ENCODE peak calls at places on chromosomes 11 and 22, in seven cellular contexts. One of them, this sample, is unnamed.

GRCh38 chr11:86124251-86125233 is 55.7 kb upstream of the PICALM start:
- DNase-seq in GM12878: no peak
- DNase-seq in SK-N-SH: no peak
- DNase-seq in HepG2: peak
- DNase-seq in GM12891: no peak
- DNase-seq in K562: no peak
- DNase-seq in H1: no peak
- DNase-seq in this sample: no peak

GRCh38 chr11:130141561-130142341 is 17.8 kb upstream of the ST14 start:
- DNase-seq in GM12891: no peak
- DNase-seq in SK-N-SH: no peak
- DNase-seq in H1: no peak
- DNase-seq in HepG2: no peak
- DNase-seq in GM12878: no peak
- DNase-seq in K562: no peak
- DNase-seq in this sample: no peak

GRCh38 chr22:39170825-39171622 is 18.5 kb upstream of the CBX7 start:
- DNase-seq in SK-N-SH: peak
- DNase-seq in GM12891: peak
- DNase-seq in H1: peak
- DNase-seq in K562: peak
- DNase-seq in HepG2: peak
- DNase-seq in GM12878: peak
- DNase-seq in this sample: peak

GRCh38 chr11:10500263-10500601 is 40.8 kb downstream of the RNF141 start:
- DNase-seq in GM12878: no peak
- DNase-seq in K562: no peak
- DNase-seq in SK-N-SH: no peak
- DNase-seq in HepG2: no peak
- DNase-seq in H1: no peak
- DNase-seq in GM12891: no peak
- DNase-seq in this sample: no peak

GRCh38 chr11:128575174-128575955 is 12.0 kb downstream of the ETS1 start:
- DNase-seq in K562: no peak
- DNase-seq in GM12891: no peak
- DNase-seq in GM12878: no peak
- DNase-seq in SK-N-SH: no peak
- DNase-seq in H1: no peak
- DNase-seq in HepG2: no peak
- DNase-seq in this sample: no peak

GRCh38 chr11:15941206-15941770 is 415.1 kb downstream of the SOX6 start:
- DNase-seq in K562: peak
- DNase-seq in GM12878: no peak
- DNase-seq in GM12891: peak
- DNase-seq in SK-N-SH: peak
- DNase-seq in H1: peak
- DNase-seq in HepG2: no peak
- DNase-seq in this sample: peak

GRCh38 chr11:73359930-73360742 is 16.1 kb upstream of the RELT start:
- DNase-seq in H1: peak
- DNase-seq in GM12891: peak
- DNase-seq in GM12878: no peak
- DNase-seq in SK-N-SH: peak
- DNase-seq in K562: peak
- DNase-seq in HepG2: peak
- DNase-seq in this sample: no peak

GRCh38 chr11:122367809-122368231 is 251.8 kb upstream of the BLID start:
- DNase-seq in H1: no peak
- DNase-seq in HepG2: peak
- DNase-seq in GM12891: no peak
- DNase-seq in K562: no peak
- DNase-seq in SK-N-SH: no peak
- DNase-seq in GM12878: no peak
- DNase-seq in this sample: no peak

GRCh38 chr22:31178859-31179258 is 18.9 kb downstream of the RNF185 start:
- DNase-seq in HepG2: no peak
- DNase-seq in GM12878: no peak
- DNase-seq in H1: no peak
- DNase-seq in SK-N-SH: no peak
- DNase-seq in GM12891: no peak
- DNase-seq in K562: no peak
- DNase-seq in this sample: no peak

GRCh38 chr11:8833568-8834275 is 77.3 kb upstream of the AKIP1 start:
- DNase-seq in SK-N-SH: no peak
- DNase-seq in GM12878: no peak
- DNase-seq in HepG2: no peak
- DNase-seq in K562: no peak
- DNase-seq in H1: no peak
- DNase-seq in GM12891: no peak
- DNase-seq in this sample: no peak

GRCh38 chr22:32830957-32831356 is 29.5 kb downstream of the TIMP3 start:
- DNase-seq in GM12891: no peak
- DNase-seq in HepG2: no peak
- DNase-seq in SK-N-SH: no peak
- DNase-seq in GM12878: no peak
- DNase-seq in K562: no peak
- DNase-seq in H1: no peak
- DNase-seq in this sample: no peak

GRCh38 chr11:116687458-116688201 is 85.2 kb downstream of the BUD13 start:
- DNase-seq in SK-N-SH: peak
- DNase-seq in HepG2: peak
- DNase-seq in K562: no peak
- DNase-seq in GM12878: no peak
- DNase-seq in H1: peak
- DNase-seq in GM12891: no peak
- DNase-seq in this sample: no peak

GRCh38 chr11:13206086-13206640 is 71.4 kb upstream of the BMAL1 start:
- DNase-seq in HepG2: no peak
- DNase-seq in SK-N-SH: no peak
- DNase-seq in H1: no peak
- DNase-seq in GM12891: no peak
- DNase-seq in GM12878: no peak
- DNase-seq in K562: no peak
- DNase-seq in this sample: no peak

GRCh38 chr11:104609297-104609696 is 289.0 kb downstream of the CASP12 start:
- DNase-seq in GM12878: no peak
- DNase-seq in H1: no peak
- DNase-seq in GM12891: peak
- DNase-seq in SK-N-SH: peak
- DNase-seq in HepG2: peak
- DNase-seq in K562: no peak
- DNase-seq in this sample: no peak

GRCh38 chr11:1052133-1053011 is 15.9 kb upstream of the MUC6 start:
- DNase-seq in GM12878: no peak
- DNase-seq in K562: no peak
- DNase-seq in HepG2: no peak
- DNase-seq in H1: no peak
- DNase-seq in GM12891: no peak
- DNase-seq in SK-N-SH: peak
- DNase-seq in this sample: no peak

GRCh38 chr22:47036936-47037485 is 274.6 kb downstream of the TBC1D22A start:
- DNase-seq in H1: no peak
- DNase-seq in SK-N-SH: no peak
- DNase-seq in GM12891: no peak
- DNase-seq in K562: no peak
- DNase-seq in HepG2: no peak
- DNase-seq in GM12878: no peak
- DNase-seq in this sample: no peak

GRCh38 chr11:64406221-64406946 is 47.4 kb downstream of the RPS6KA4 start:
- DNase-seq in GM12878: no peak
- DNase-seq in SK-N-SH: peak
- DNase-seq in HepG2: no peak
- DNase-seq in H1: no peak
- DNase-seq in K562: no peak
- DNase-seq in GM12891: no peak
- DNase-seq in this sample: no peak

GRCh38 chr11:100687032-100687629 is at the start of gene ARHGAP42:
- DNase-seq in GM12878: no peak
- DNase-seq in K562: peak
- DNase-seq in GM12891: peak
- DNase-seq in SK-N-SH: peak
- DNase-seq in HepG2: peak
- DNase-seq in H1: peak
- DNase-seq in this sample: peak

GRCh38 chr22:47408409-47408808 is 646.0 kb downstream of the TBC1D22A start:
- DNase-seq in GM12891: no peak
- DNase-seq in SK-N-SH: no peak
- DNase-seq in K562: no peak
- DNase-seq in HepG2: no peak
- DNase-seq in GM12878: no peak
- DNase-seq in H1: no peak
- DNase-seq in this sample: no peak

GRCh38 chr11:36500315-36500721 is 9.8 kb downstream of the TRAF6 start:
- DNase-seq in GM12878: no peak
- DNase-seq in H1: no peak
- DNase-seq in SK-N-SH: no peak
- DNase-seq in GM12891: peak
- DNase-seq in HepG2: no peak
- DNase-seq in K562: no peak
- DNase-seq in this sample: no peak

GRCh38 chr22:37182101-37182948 is 5.7 kb downstream of the C1QTNF6 start:
- DNase-seq in K562: peak
- DNase-seq in GM12878: no peak
- DNase-seq in GM12891: no peak
- DNase-seq in SK-N-SH: no peak
- DNase-seq in HepG2: no peak
- DNase-seq in H1: no peak
- DNase-seq in this sample: peak

GRCh38 chr11:12235945-12236743 is 125.8 kb downstream of the MICAL2 start:
- DNase-seq in GM12891: peak
- DNase-seq in HepG2: peak
- DNase-seq in SK-N-SH: peak
- DNase-seq in H1: no peak
- DNase-seq in GM12878: peak
- DNase-seq in K562: peak
- DNase-seq in this sample: no peak

GRCh38 chr11:120057595-120058581 is 80.0 kb downstream of the TRIM29 start:
- DNase-seq in SK-N-SH: no peak
- DNase-seq in H1: peak
- DNase-seq in GM12891: no peak
- DNase-seq in HepG2: peak
- DNase-seq in GM12878: no peak
- DNase-seq in K562: no peak
- DNase-seq in this sample: no peak

GRCh38 chr22:22366478-22366988 is 121.9 kb downstream of the VPREB1 start:
- DNase-seq in HepG2: no peak
- DNase-seq in SK-N-SH: no peak
- DNase-seq in GM12891: no peak
- DNase-seq in H1: no peak
- DNase-seq in K562: no peak
- DNase-seq in GM12878: no peak
- DNase-seq in this sample: no peak

GRCh38 chr11:130858215-130858614 is 58.1 kb downstream of the SNX19 start:
- DNase-seq in GM12878: no peak
- DNase-seq in HepG2: no peak
- DNase-seq in SK-N-SH: peak
- DNase-seq in GM12891: no peak
- DNase-seq in H1: no peak
- DNase-seq in K562: peak
- DNase-seq in this sample: no peak

GRCh38 chr11:59666969-59667368 is 1.9 kb downstream of the PATL1 start:
- DNase-seq in GM12891: no peak
- DNase-seq in HepG2: no peak
- DNase-seq in H1: no peak
- DNase-seq in SK-N-SH: no peak
- DNase-seq in K562: no peak
- DNase-seq in GM12878: no peak
- DNase-seq in this sample: no peak

GRCh38 chr11:85187992-85188391 is 439.2 kb downstream of the DLG2 start:
- DNase-seq in HepG2: peak
- DNase-seq in GM12891: no peak
- DNase-seq in SK-N-SH: no peak
- DNase-seq in GM12878: no peak
- DNase-seq in K562: no peak
- DNase-seq in H1: no peak
- DNase-seq in this sample: no peak

GRCh38 chr11:68583047-68583446 is 101.3 kb upstream of the GAL start:
- DNase-seq in GM12891: no peak
- DNase-seq in K562: no peak
- DNase-seq in GM12878: no peak
- DNase-seq in H1: no peak
- DNase-seq in SK-N-SH: no peak
- DNase-seq in HepG2: no peak
- DNase-seq in this sample: no peak

GRCh38 chr11:25566298-25567200 is 765.4 kb upstream of the ANO3 start:
- DNase-seq in GM12891: no peak
- DNase-seq in H1: no peak
- DNase-seq in SK-N-SH: no peak
- DNase-seq in GM12878: no peak
- DNase-seq in HepG2: no peak
- DNase-seq in K562: no peak
- DNase-seq in this sample: no peak

GRCh38 chr11:70381872-70382842 is 16.2 kb upstream of the CTTN start:
- DNase-seq in GM12878: no peak
- DNase-seq in GM12891: no peak
- DNase-seq in HepG2: no peak
- DNase-seq in K562: peak
- DNase-seq in SK-N-SH: no peak
- DNase-seq in H1: no peak
- DNase-seq in this sample: no peak

GRCh38 chr22:28029201-28029948 is 110.3 kb upstream of the PITPNB start:
- DNase-seq in GM12891: no peak
- DNase-seq in K562: no peak
- DNase-seq in HepG2: no peak
- DNase-seq in H1: peak
- DNase-seq in SK-N-SH: peak
- DNase-seq in GM12878: no peak
- DNase-seq in this sample: no peak
- TF ChIP-seq POLR2AphosphoS5 in GM12891: no peak
- TF ChIP-seq POLR2AphosphoS5 in K562: no peak
- TF ChIP-seq POLR2AphosphoS5 in HepG2: no peak
- TF ChIP-seq POLR2AphosphoS5 in H1: no peak
- TF ChIP-seq POLR2AphosphoS5 in SK-N-SH: no peak
- TF ChIP-seq POLR2AphosphoS5 in GM12878: no peak
- TF ChIP-seq POLR2AphosphoS5 in this sample: no peak

GRCh38 chr11:35364101-35364780 is 55.1 kb downstream of the SLC1A2 start:
- DNase-seq in H1: no peak
- DNase-seq in GM12891: no peak
- DNase-seq in SK-N-SH: no peak
- DNase-seq in K562: no peak
- DNase-seq in HepG2: no peak
- DNase-seq in GM12878: no peak
- DNase-seq in this sample: no peak
- TF ChIP-seq TAF1 in H1: no peak
- TF ChIP-seq TAF1 in GM12891: no peak
- TF ChIP-seq TAF1 in SK-N-SH: no peak
- TF ChIP-seq TAF1 in K562: no peak
- TF ChIP-seq TAF1 in HepG2: no peak
- TF ChIP-seq TAF1 in GM12878: no peak
- TF ChIP-seq TAF1 in this sample: no peak

GRCh38 chr11:47269002-47269828 is 718 bp upstream of the MADD start:
- DNase-seq in GM12891: peak
- DNase-seq in K562: peak
- DNase-seq in H1: peak
- DNase-seq in GM12878: no peak
- DNase-seq in SK-N-SH: peak
- DNase-seq in HepG2: peak
- DNase-seq in this sample: peak
- TF ChIP-seq POLR2AphosphoS5 in GM12891: no peak
- TF ChIP-seq POLR2AphosphoS5 in K562: peak
- TF ChIP-seq POLR2AphosphoS5 in H1: peak
- TF ChIP-seq POLR2AphosphoS5 in GM12878: no peak
- TF ChIP-seq POLR2AphosphoS5 in SK-N-SH: no peak
- TF ChIP-seq POLR2AphosphoS5 in HepG2: peak
- TF ChIP-seq POLR2AphosphoS5 in this sample: peak

GRCh38 chr11:62879554-62879953 is 1.1 kb upstream of the SLC3A2 start:
- DNase-seq in GM12878: no peak
- DNase-seq in K562: no peak
- DNase-seq in HepG2: no peak
- DNase-seq in H1: no peak
- DNase-seq in SK-N-SH: no peak
- DNase-seq in GM12891: no peak
- DNase-seq in this sample: no peak
- TF ChIP-seq TAF1 in GM12878: no peak
- TF ChIP-seq TAF1 in K562: no peak
- TF ChIP-seq TAF1 in HepG2: no peak
- TF ChIP-seq TAF1 in H1: no peak
- TF ChIP-seq TAF1 in SK-N-SH: no peak
- TF ChIP-seq TAF1 in GM12891: no peak
- TF ChIP-seq TAF1 in this sample: no peak